ENCODE peak calls at places on chromosomes 1 and 21, in five cellular contexts. B is hepatic stellate cell, T is GM20000, P is HEK293T, U is endodermal cell. Q is an unnamed sample.
A peak's percentile ranks its signal among the peaks of the same experiment; 100 is the strongest.

GRCh38 chr21:45818904-45819285 is 162.7 kb upstream of the COL6A1 start:
- DNase-seq in B (peak; percentile 66), T (no peak), P (no peak), U (no peak), Q (no peak)

GRCh38 chr1:85484716-85485115 is 19.8 kb upstream of the DDAH1 start:
- DNase-seq in B (no peak), T (no peak), P (no peak), U (no peak), Q (no peak)

GRCh38 chr1:188128761-188129160 is 1300.0 kb downstream of the PLA2G4A start:
- DNase-seq in B (no peak), T (peak; percentile 3), P (no peak), U (peak; percentile 44), Q (peak; percentile 6)

GRCh38 chr1:22411589-22411988 is 40.1 kb upstream of the ZBTB40 start:
- DNase-seq in B (no peak), T (no peak), P (no peak), U (no peak), Q (no peak)

GRCh38 chr1:202165942-202166843 is 5.8 kb upstream of the PTPN7 start:
- DNase-seq in B (no peak), T (no peak), P (no peak), U (no peak), Q (no peak)

GRCh38 chr1:57461405-57461804 is 37.5 kb upstream of the DAB1 start:
- DNase-seq in B (no peak), T (no peak), P (no peak), U (no peak), Q (no peak)

GRCh38 chr1:157472302-157472701 is 80.0 kb downstream of the FCRL5 start:
- DNase-seq in B (no peak), T (no peak), P (no peak), U (no peak), Q (no peak)

GRCh38 chr1:222416001-222416791 is 131.7 kb downstream of the HHIPL2 start:
- DNase-seq in B (no peak), T (no peak), P (no peak), U (no peak), Q (no peak)

GRCh38 chr1:163796394-163796821 is 474.7 kb downstream of the NUF2 start:
- DNase-seq in B (no peak), T (no peak), P (no peak), U (no peak), Q (peak; percentile 57)

GRCh38 chr1:150383629-150384318 is 19.8 kb downstream of the RPRD2 start:
- DNase-seq in B (no peak), T (no peak), P (no peak), U (no peak), Q (no peak)

GRCh38 chr1:63916485-63917360 is 142.9 kb downstream of the ROR1 start:
- DNase-seq in B (no peak), T (no peak), P (no peak), U (no peak), Q (no peak)

GRCh38 chr1:227736814-227737432 is 1.7 kb downstream of the SNAP47 start:
- DNase-seq in B (no peak), T (no peak), P (no peak), U (peak; percentile 28), Q (no peak)